ENCODE peak calls at places on chromosomes 6 and 20, in six cellular contexts. K is ovary, T is suprapubic skin, C is tibial nerve, E is HepG2, Z is upper lobe of left lung. I is an unnamed sample.

GRCh38 chr20:46192376-46192944 is 74.3 kb downstream of the CD40 start:
- DNase-seq in K (no peak), T (no peak), C (no peak), E (no peak), Z (no peak), I (no peak)

GRCh38 chr6:151958332-151958731 is 150.8 kb downstream of the ESR1 start:
- DNase-seq in K (no peak), T (no peak), C (no peak), E (no peak), Z (no peak), I (no peak)

GRCh38 chr6:33975631-33976424 is 170.1 kb downstream of the GRM4 start:
- DNase-seq in K (no peak), T (peak; percentile 72), C (no peak), E (no peak), Z (no peak), I (no peak)

GRCh38 chr20:9617062-9617461 is 102.7 kb downstream of the LAMP5 start:
- DNase-seq in K (peak; percentile 51), T (peak; percentile 82), C (peak; percentile 41), E (peak; percentile 67), Z (peak; percentile 64), I (no peak)

GRCh38 chr6:659716-660581 is 3.0 kb upstream of the HUS1B start:
- DNase-seq in K (no peak), T (no peak), C (no peak), E (no peak), Z (no peak), I (no peak)

GRCh38 chr20:34022154-34022842 is 28.6 kb downstream of the RALY start:
- DNase-seq in K (no peak), T (no peak), C (no peak), E (peak; percentile 72), Z (peak; percentile 52), I (no peak)

GRCh38 chr6:1595271-1596087 is 14.2 kb upstream of the FOXC1 start:
- DNase-seq in K (no peak), T (peak; percentile 78), C (no peak), E (no peak), Z (no peak), I (no peak)

GRCh38 chr20:10433014-10433622 is 904 bp downstream of the MKKS start:
- DNase-seq in K (peak; percentile 39), T (no peak), C (no peak), E (peak; percentile 44), Z (no peak), I (no peak)

GRCh38 chr20:63850689-63851547 is 10.4 kb upstream of the ABHD16B start:
- DNase-seq in K (peak; percentile 34), T (no peak), C (no peak), E (no peak), Z (no peak), I (no peak)

GRCh38 chr20:44701889-44702288 is 13.3 kb upstream of the CCN5 start:
- DNase-seq in K (no peak), T (no peak), C (no peak), E (no peak), Z (no peak), I (no peak)

GRCh38 chr6:33683051-33683571 is 28.4 kb downstream of the UQCC2 start:
- DNase-seq in K (no peak), T (no peak), C (no peak), E (no peak), Z (no peak), I (no peak)

GRCh38 chr6:105763866-105764265 is 322.3 kb upstream of the PRDM1 start:
- DNase-seq in K (no peak), T (no peak), C (no peak), E (no peak), Z (no peak), I (peak; percentile 29)

GRCh38 chr6:21935561-21936028 is 342.0 kb downstream of the SOX4 start:
- DNase-seq in K (no peak), T (no peak), C (no peak), E (peak; percentile 36), Z (peak; percentile 59), I (no peak)

GRCh38 chr6:52519618-52520017 is 57.2 kb downstream of the TRAM2 start:
- DNase-seq in K (no peak), T (no peak), C (no peak), E (no peak), Z (no peak), I (no peak)

GRCh38 chr6:52516269-52516668 is 60.6 kb downstream of the TRAM2 start:
- DNase-seq in K (no peak), T (no peak), C (no peak), E (no peak), Z (no peak), I (no peak)

GRCh38 chr6:52516943-52517342 is 59.9 kb downstream of the TRAM2 start:
- DNase-seq in K (no peak), T (no peak), C (no peak), E (no peak), Z (no peak), I (no peak)

GRCh38 chr6:52518279-52518944 is 58.4 kb downstream of the TRAM2 start:
- DNase-seq in K (no peak), T (no peak), C (no peak), E (no peak), Z (no peak), I (no peak)

GRCh38 chr6:52517502-52518278 is 59.2 kb downstream of the TRAM2 start:
- DNase-seq in K (peak; percentile 90), T (no peak), C (peak; percentile 86), E (peak; percentile 92), Z (peak; percentile 70), I (peak; percentile 95)
- TF ChIP-seq POLR2A in K (peak; percentile 45), T (no peak), C (no peak), E (peak; percentile 44), Z (no peak), I (no peak)

GRCh38 chr20:24484081-24484450 is 14.6 kb downstream of the SYNDIG1 start:
- DNase-seq in K (no peak), T (no peak), C (no peak), E (no peak), Z (no peak), I (no peak)

GRCh38 chr20:24485981-24486380 is 16.6 kb downstream of the SYNDIG1 start:
- DNase-seq in K (no peak), T (peak; percentile 45), C (no peak), E (no peak), Z (no peak), I (no peak)

GRCh38 chr20:24480523-24480922 is 11.1 kb downstream of the SYNDIG1 start:
- DNase-seq in K (no peak), T (no peak), C (no peak), E (no peak), Z (no peak), I (no peak)

GRCh38 chr20:24481188-24481587 is 11.8 kb downstream of the SYNDIG1 start:
- DNase-seq in K (no peak), T (no peak), C (no peak), E (no peak), Z (no peak), I (no peak)

GRCh38 chr20:24483435-24484080 is 14.1 kb downstream of the SYNDIG1 start:
- DNase-seq in K (no peak), T (no peak), C (no peak), E (no peak), Z (no peak), I (no peak)
- TF ChIP-seq EP300 in K (no peak), T (no peak), C (no peak), E (no peak), Z (no peak), I (no peak)

GRCh38 chr6:169710009-169710408 is 8.1 kb downstream of the C6orf120 start:
- DNase-seq in K (no peak), T (no peak), C (no peak), E (no peak), Z (no peak), I (no peak)

GRCh38 chr6:169702640-169703246 is 817 bp downstream of the C6orf120 start:
- DNase-seq in K (no peak), T (no peak), C (no peak), E (peak; percentile 36), Z (peak; percentile 46), I (no peak)

GRCh38 chr6:169709293-169709692 is 7.4 kb downstream of the C6orf120 start:
- DNase-seq in K (no peak), T (no peak), C (no peak), E (no peak), Z (no peak), I (no peak)

GRCh38 chr6:169701953-169702639 is at the start of the genes C6orf120 and WDR27:
- DNase-seq in K (peak; percentile 97), T (peak; percentile 98), C (peak; percentile 93), E (peak; percentile 96), Z (peak; percentile 97), I (peak; percentile 99)

GRCh38 chr6:169707772-169708171 is 5.8 kb downstream of the C6orf120 start:
- DNase-seq in K (no peak), T (no peak), C (no peak), E (no peak), Z (no peak), I (no peak)
- H3K4me3 ChIP-seq in K (no peak overlapping the region), T (no peak overlapping the region), C (no peak overlapping the region), E (no peak overlapping the region), Z (no peak overlapping the region), I (no peak overlapping the region)

GRCh38 chr6:118391086-118391485 is 157.0 kb upstream of the PLN start:
- DNase-seq in K (no peak), T (no peak), C (no peak), E (no peak), Z (no peak), I (no peak)

GRCh38 chr6:118383924-118384323 is 164.2 kb upstream of the PLN start:
- DNase-seq in K (no peak), T (no peak), C (no peak), E (no peak), Z (no peak), I (no peak)

GRCh38 chr6:118382126-118382525 is 166.0 kb upstream of the PLN start:
- DNase-seq in K (no peak), T (no peak), C (no peak), E (no peak), Z (no peak), I (no peak)

GRCh38 chr6:118386975-118387374 is 161.1 kb upstream of the PLN start:
- DNase-seq in K (no peak), T (no peak), C (no peak), E (no peak), Z (no peak), I (no peak)

GRCh38 chr6:118387921-118388701 is 160.0 kb upstream of the PLN start:
- DNase-seq in K (no peak), T (no peak), C (no peak), E (no peak), Z (no peak), I (no peak)
- TF ChIP-seq POLR2A in K (no peak), T (no peak), C (no peak), E (no peak), Z (no peak), I (no peak)

GRCh38 chr6:85464260-85464644 is 14.4 kb downstream of the NT5E start:
- DNase-seq in K (no peak), T (no peak), C (no peak), E (no peak), Z (peak; percentile 26), I (peak; percentile 81)
- TF ChIP-seq EP300 in K (no peak), T (no peak), C (no peak), E (no peak), Z (no peak), I (no peak)